ENCODE peak calls at places on chromosome 13, in ten cellular contexts. I, A, F, G, L, N, D, R, P and E are unnamed samples.

GRCh38 chr13:87524775-87525174 is 146.4 kb upstream of the SLITRK5 start:
- DNase-seq in I (no peak), A (no peak), F (no peak), G (no peak), L (no peak), N (no peak), D (no peak), R (no peak), P (no peak), E (no peak)

GRCh38 chr13:45142440-45143345 is 22.4 kb downstream of the GTF2F2 start:
- DNase-seq in I (no peak), A (peak), F (no peak), G (no peak), L (no peak), N (peak), D (no peak), R (no peak), P (no peak), E (peak)

GRCh38 chr13:79450110-79450509 is 30.8 kb upstream of the NDFIP2 start:
- DNase-seq in I (no peak), A (no peak), F (no peak), G (peak), L (peak), N (no peak), D (no peak), R (no peak), P (no peak), E (no peak)

GRCh38 chr13:113835461-113836274 is 28.2 kb downstream of the GAS6 start:
- DNase-seq in I (no peak), A (no peak), F (no peak), G (no peak), L (no peak), N (peak), D (no peak), R (peak), P (no peak), E (no peak)

GRCh38 chr13:90686438-90686837 is 661.0 kb upstream of the MIR17HG start:
- DNase-seq in I (no peak), A (peak), F (no peak), G (no peak), L (no peak), N (peak), D (no peak), R (peak), P (no peak), E (no peak)

GRCh38 chr13:109145631-109146030 is 516.2 kb downstream of the MYO16 start:
- DNase-seq in I (no peak), A (peak), F (no peak), G (no peak), L (peak), N (peak), D (peak), R (no peak), P (no peak), E (peak)

GRCh38 chr13:33349996-33350826 is 64.7 kb upstream of the STARD13 start:
- DNase-seq in I (no peak), A (peak), F (no peak), G (no peak), L (no peak), N (peak), D (peak), R (no peak), P (no peak), E (peak)

GRCh38 chr13:44735806-44736205 is 159.7 kb upstream of the TSC22D1 start:
- DNase-seq in I (no peak), A (no peak), F (no peak), G (no peak), L (no peak), N (no peak), D (no peak), R (no peak), P (no peak), E (no peak)

GRCh38 chr13:64675256-64675892 is 2554.8 kb downstream of the PCDH9 start:
- DNase-seq in I (no peak), A (peak), F (peak), G (no peak), L (no peak), N (peak), D (no peak), R (peak), P (no peak), E (peak)

GRCh38 chr13:113863511-113864302 is at the start of gene GAS6:
- DNase-seq in I (no peak), A (peak), F (no peak), G (peak), L (peak), N (no peak), D (peak), R (no peak), P (no peak), E (no peak)

GRCh38 chr13:22194106-22194810 is 523.4 kb downstream of the FGF9 start:
- DNase-seq in I (no peak), A (no peak), F (no peak), G (no peak), L (no peak), N (no peak), D (no peak), R (no peak), P (no peak), E (no peak)

GRCh38 chr13:82654851-82655517 is 1227.3 kb downstream of the SLITRK1 start:
- DNase-seq in I (no peak), A (peak), F (no peak), G (no peak), L (no peak), N (peak), D (no peak), R (no peak), P (no peak), E (no peak)

GRCh38 chr13:64680739-64681138 is 2549.4 kb downstream of the PCDH9 start:
- DNase-seq in I (no peak), A (peak), F (no peak), G (no peak), L (no peak), N (no peak), D (no peak), R (no peak), P (no peak), E (no peak)

GRCh38 chr13:20873348-20873747 is 29.2 kb downstream of the XPO4 start:
- DNase-seq in I (no peak), A (peak), F (no peak), G (no peak), L (no peak), N (peak), D (no peak), R (no peak), P (no peak), E (no peak)

GRCh38 chr13:108777421-108778420 is 148.3 kb downstream of the MYO16 start:
- DNase-seq in I (no peak), A (no peak), F (peak), G (no peak), L (no peak), N (peak), D (no peak), R (peak), P (no peak), E (no peak)

GRCh38 chr13:99796175-99796819 is 175.3 kb downstream of the ZIC5 start:
- DNase-seq in I (no peak), A (peak), F (no peak), G (no peak), L (peak), N (peak), D (peak), R (peak), P (no peak), E (peak)

GRCh38 chr13:97274782-97275252 is 52.7 kb downstream of the MBNL2 start:
- DNase-seq in I (no peak), A (peak), F (no peak), G (no peak), L (no peak), N (peak), D (no peak), R (no peak), P (no peak), E (no peak)